ENCODE peak calls at places on chromosomes 11 and 22, in eight cellular contexts. Q is stimulated activated CD4-positive, alpha-beta T cell treated with anti-CD3 and anti-CD28 coated beads, Interleukin-12 subunit alpha, Interleukin-12 subunit beta, amount 100 ng/mL, for 48 hours; R is PC-3; H is NCI-H1105; L is activated T-cell treated with anti-CD3 and anti-CD28 coated beads, Interleukin-2, amount 50 U/mL, for 48 hours; M is neural crest cell; Z is cardiac septum; Y is endothelial cell. U is an unnamed sample.
A peak's percentile ranks its signal among the peaks of the same experiment; 100 is the strongest.

GRCh38 chr11:2827256-2827655 is 58.3 kb downstream of the CDKN1C start:
- DNase-seq in Q (no peak), R (no peak), H (no peak), L (no peak), M (no peak), Z (no peak), Y (no peak), U (no peak)

GRCh38 chr11:104547996-104548661 is 350.1 kb downstream of the CASP12 start:
- DNase-seq in Q (no peak), R (no peak), H (no peak), L (no peak), M (no peak), Z (no peak), Y (no peak), U (no peak)

GRCh38 chr11:68255526-68255925 is 16.2 kb downstream of the C11orf24 start:
- DNase-seq in Q (no peak), R (no peak), H (no peak), L (no peak), M (no peak), Z (no peak), Y (no peak), U (no peak)

GRCh38 chr11:66688561-66689534 is 11.2 kb upstream of the RBM4B start:
- DNase-seq in Q (no peak), R (no peak), H (no peak), L (no peak), M (no peak), Z (peak; percentile 71), Y (no peak), U (no peak)

GRCh38 chr22:46587492-46588278 is 32.5 kb upstream of the GRAMD4 start:
- DNase-seq in Q (no peak), R (no peak), H (peak; percentile 26), L (peak; percentile 43), M (no peak), Z (no peak), Y (no peak), U (peak; percentile 59)

GRCh38 chr11:67612751-67613150 is 6.0 kb downstream of the NDUFV1 start:
- DNase-seq in Q (no peak), R (no peak), H (no peak), L (no peak), M (no peak), Z (no peak), Y (no peak), U (no peak)

GRCh38 chr11:8090756-8091155 is 9.7 kb downstream of the TUB start:
- DNase-seq in Q (no peak), R (peak; percentile 30), H (peak; percentile 33), L (peak; percentile 52), M (peak; percentile 77), Z (peak; percentile 57), Y (peak; percentile 75), U (peak; percentile 54)

GRCh38 chr22:47218671-47219070 is 456.2 kb downstream of the TBC1D22A start:
- DNase-seq in Q (no peak), R (no peak), H (no peak), L (no peak), M (no peak), Z (no peak), Y (no peak), U (no peak)

GRCh38 chr11:87425943-87426342 is 388.2 kb downstream of the TMEM135 start:
- DNase-seq in Q (no peak), R (peak; percentile 55), H (no peak), L (no peak), M (no peak), Z (no peak), Y (no peak), U (no peak)

GRCh38 chr11:63804259-63804658 is 9.0 kb upstream of the SPINDOC start:
- DNase-seq in Q (no peak), R (peak; percentile 98), H (no peak), L (no peak), M (no peak), Z (no peak), Y (no peak), U (no peak)

GRCh38 chr22:47259049-47259448 is 496.6 kb downstream of the TBC1D22A start:
- DNase-seq in Q (no peak), R (no peak), H (no peak), L (no peak), M (no peak), Z (no peak), Y (no peak), U (no peak)

GRCh38 chr11:61704838-61705237 is 24.6 kb downstream of the DAGLA start:
- DNase-seq in Q (no peak), R (no peak), H (no peak), L (no peak), M (no peak), Z (no peak), Y (no peak), U (no peak)

GRCh38 chr11:65362320-65362931 is 7.9 kb downstream of the TIGD3 start:
- DNase-seq in Q (no peak), R (no peak), H (no peak), L (no peak), M (no peak), Z (no peak), Y (no peak), U (no peak)

GRCh38 chr11:70422692-70423522 is 24.6 kb downstream of the CTTN start:
- DNase-seq in Q (no peak), R (no peak), H (no peak), L (no peak), M (no peak), Z (no peak), Y (no peak), U (no peak)

GRCh38 chr11:8336356-8337114 is 72.9 kb upstream of the LMO1 start:
- DNase-seq in Q (no peak), R (peak; percentile 90), H (no peak), L (no peak), M (no peak), Z (no peak), Y (no peak), U (no peak)

GRCh38 chr11:17328856-17329490 is 22.6 kb upstream of the NCR3LG1 start:
- DNase-seq in Q (no peak), R (no peak), H (peak; percentile 67), L (no peak), M (no peak), Z (no peak), Y (no peak), U (peak; percentile 21)

GRCh38 chr11:118841469-118842222 is 42.0 kb upstream of the CXCR5 start:
- DNase-seq in Q (peak; percentile 32), R (no peak), H (no peak), L (peak; percentile 53), M (no peak), Z (no peak), Y (no peak), U (no peak)

GRCh38 chr11:83222499-83222898 is 29.0 kb downstream of the ANKRD42 start:
- DNase-seq in Q (no peak), R (peak; percentile 46), H (no peak), L (no peak), M (no peak), Z (no peak), Y (no peak), U (no peak)

GRCh38 chr22:33385611-33386010 is 327.4 kb upstream of the SYN3 start:
- DNase-seq in Q (no peak), R (no peak), H (no peak), L (no peak), M (no peak), Z (no peak), Y (no peak), U (no peak)

GRCh38 chr22:37951305-37951704 is 2.1 kb downstream of the C22orf23 start:
- DNase-seq in Q (no peak), R (no peak), H (no peak), L (no peak), M (no peak), Z (no peak), Y (no peak), U (no peak)

GRCh38 chr22:49960967-49961600 is 512 bp downstream of the PIM3 start:
- DNase-seq in Q (no peak), R (peak; percentile 47), H (no peak), L (peak; percentile 65), M (no peak), Z (peak; percentile 77), Y (no peak), U (peak; percentile 32)

GRCh38 chr11:67507242-67507890 is 596 bp downstream of the CDK2AP2 start:
- DNase-seq in Q (no peak), R (peak; percentile 82), H (peak; percentile 70), L (peak; percentile 41), M (no peak), Z (peak; percentile 84), Y (no peak), U (no peak)

GRCh38 chr11:14144905-14145304 is 182.4 kb downstream of the SPON1 start:
- DNase-seq in Q (no peak), R (peak; percentile 45), H (no peak), L (no peak), M (no peak), Z (no peak), Y (no peak), U (no peak)